ENCODE peak calls at places on chromosomes 5 and 9, in seven cellular contexts. L is spleen, D is thyroid gland, K is GM12865, I is colonic mucosa, Z is tibial artery, Q is breast epithelium. Y is an unnamed sample.

GRCh38 chr5:56112526-56113121 is 117.9 kb upstream of the IL6ST start:
- DNase-seq in Q (no peak), K (no peak), I (no peak), D (no peak), L (no peak), Z (no peak), Y (no peak)

GRCh38 chr9:112866662-112867274 is 23.9 kb downstream of the SLC46A2 start:
- DNase-seq in D (no peak), I (peak), Q (no peak), K (no peak), L (no peak), Z (no peak), Y (no peak)

GRCh38 chr5:72608297-72608696 is 101.1 kb upstream of the ZNF366 start:
- DNase-seq in K (no peak), Q (no peak), Z (no peak), D (no peak), I (no peak), L (no peak), Y (no peak)

GRCh38 chr5:146466521-146467349 is 19.6 kb downstream of the TCERG1 start:
- DNase-seq in I (no peak), K (no peak), D (no peak), Q (no peak), L (no peak), Z (no peak), Y (no peak)

GRCh38 chr5:128237504-128237903 is 153.9 kb downstream of the SLC12A2 start:
- DNase-seq in D (no peak), I (no peak), K (no peak), L (no peak), Q (no peak), Z (no peak), Y (no peak)

GRCh38 chr5:153818626-153819025 is 220.1 kb downstream of the FAM114A2 start:
- DNase-seq in L (no peak), Z (no peak), Q (no peak), I (no peak), K (no peak), D (no peak), Y (no peak)

GRCh38 chr5:81971086-81971693 is 633 bp upstream of the ATG10 start:
- DNase-seq in L (no peak), Q (no peak), D (no peak), Z (no peak), K (peak), I (peak), Y (no peak)

GRCh38 chr5:132446621-132447020 is 44.0 kb downstream of the IRF1 start:
- DNase-seq in I (peak), L (no peak), Q (no peak), Z (peak), D (peak), K (no peak), Y (no peak)

GRCh38 chr5:66337827-66338226 is 193.7 kb downstream of the SREK1 start:
- DNase-seq in K (no peak), I (no peak), Z (no peak), Q (no peak), L (no peak), D (no peak), Y (no peak)

GRCh38 chr5:51881901-51882300 is 498.7 kb downstream of the ISL1 start:
- DNase-seq in D (no peak), I (no peak), Z (no peak), K (no peak), Q (no peak), L (no peak), Y (no peak)

GRCh38 chr9:133276001-133276884 is 1.2 kb upstream of the ABO start:
- DNase-seq in Q (no peak), K (no peak), D (no peak), Z (no peak), L (no peak), I (no peak), Y (no peak)
- H3K4me3 ChIP-seq in Q (peak), K (no peak), D (peak), Z (peak), L (no peak), I (peak), Y (peak)

GRCh38 chr5:107696071-107696470 is 25.3 kb upstream of the EFNA5 start:
- DNase-seq in K (no peak), Z (no peak), D (no peak), I (no peak), L (no peak), Q (no peak), Y (no peak)
- TF ChIP-seq CTCF in K (no peak), Z (no peak), D (no peak), I (no peak), L (no peak), Q (no peak), Y (no peak)

GRCh38 chr5:152412129-152412528 is 7.0 kb upstream of the NMUR2 start:
- DNase-seq in Z (no peak), K (no peak), L (no peak), D (no peak), Q (no peak), I (no peak), Y (no peak)
- H3K4me3 ChIP-seq in Z (no peak), K (no peak), L (no peak), D (no peak), Q (no peak), I (no peak), Y (no peak)

GRCh38 chr9:101226803-101227202 is 158.0 kb downstream of the BAAT start:
- DNase-seq in L (no peak), I (no peak), K (no peak), D (no peak), Z (no peak), Q (no peak), Y (no peak)
- TF ChIP-seq CTCF in L (no peak), I (no peak), K (no peak), D (no peak), Z (no peak), Q (no peak), Y (no peak)

GRCh38 chr9:130913599-130914416 is 17.2 kb upstream of the QRFP start:
- DNase-seq in Z (no peak), I (no peak), D (no peak), Q (no peak), K (no peak), L (no peak), Y (no peak)
- H3K4me3 ChIP-seq in Z (peak), I (no peak), D (no peak), Q (peak), K (no peak), L (no peak), Y (no peak)

DNA sequence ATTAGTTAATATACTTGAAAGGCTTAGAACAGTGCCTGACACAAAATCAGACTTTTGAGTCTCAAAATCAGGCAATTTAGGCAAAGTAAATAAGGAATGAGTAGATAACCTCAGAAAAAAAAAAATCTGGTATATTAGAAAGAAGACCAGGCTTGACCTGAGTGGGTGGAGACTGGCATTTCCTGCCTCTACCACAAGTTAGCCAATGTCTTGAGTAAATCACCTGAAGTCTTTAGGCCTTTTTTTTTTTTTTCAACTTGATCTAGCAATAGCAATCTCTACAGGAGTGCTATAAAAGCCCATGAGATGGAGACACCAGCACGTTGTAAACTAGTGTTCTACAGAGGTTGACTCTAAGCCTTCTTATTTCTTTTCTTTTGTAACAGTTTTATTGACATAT is 104.2 kb upstream of the RASEF start:
- DNase-seq in I (no peak), D (peak), Z (no peak), K (no peak), Q (no peak), L (no peak), Y (no peak)
- TF ChIP-seq CTCF in I (no peak), D (no peak), Z (no peak), K (no peak), Q (no peak), L (no peak), Y (no peak)

DNA sequence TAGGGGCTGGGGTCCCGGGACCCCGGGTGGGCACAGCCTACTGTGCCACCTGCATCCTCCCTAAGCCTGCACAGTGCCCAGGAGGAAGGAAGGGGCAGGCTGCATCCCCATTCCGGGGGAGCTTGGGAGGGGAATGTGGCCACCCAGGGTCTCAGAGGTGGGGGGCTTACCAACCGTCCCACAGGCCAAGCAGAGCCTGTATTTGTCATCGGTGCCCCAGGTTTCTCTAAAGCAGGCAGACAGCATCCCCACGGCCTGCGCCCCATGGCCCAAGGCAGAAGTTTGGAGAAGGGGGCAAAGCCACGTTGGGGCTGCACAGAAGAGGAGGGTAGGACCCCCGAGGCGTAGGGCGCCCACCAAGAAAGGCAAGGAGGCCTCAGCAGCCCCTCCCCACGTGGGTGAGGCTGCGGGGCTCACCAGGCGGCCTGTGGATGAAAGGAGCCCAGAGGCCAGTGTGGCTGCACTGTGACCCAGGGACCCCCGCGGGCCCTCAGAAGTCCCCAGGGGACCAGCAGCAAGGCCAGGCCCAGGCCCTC is 494 bp upstream of the GPSM1 start:
- DNase-seq in Q (no peak), Z (no peak), I (no peak), L (no peak), K (no peak), D (no peak), Y (no peak)
- H3K4me3 ChIP-seq in Q (peak), Z (peak), I (no peak), L (peak), K (no peak), D (no peak), Y (peak)